ENCODE peak calls at places on chromosomes 6 and 20, in four cellular contexts. D, R, V and O are unnamed samples.

GRCh38 chr6:153092082-153093013 is 38.7 kb downstream of the RGS17 start:
- DNase-seq in D (no peak), R (no peak), V (peak), O (no peak)

GRCh38 chr6:131063028-131063763 is at the start of gene EPB41L2:
- DNase-seq in D (peak), R (peak), V (peak), O (peak)

GRCh38 chr6:8027965-8028651 is 36.1 kb downstream of the BLOC1S5 start:
- DNase-seq in D (no peak), R (no peak), V (peak), O (no peak)

GRCh38 chr6:30818426-30818841 is 65.9 kb upstream of the DDR1 start:
- DNase-seq in D (no peak), R (no peak), V (peak), O (no peak)

GRCh38 chr6:54248319-54248718 is 59.9 kb upstream of the TINAG start:
- DNase-seq in D (no peak), R (no peak), V (no peak), O (no peak)

GRCh38 chr6:164130151-164130550 is 715.6 kb downstream of the QKI start:
- DNase-seq in D (no peak), R (no peak), V (no peak), O (peak)

GRCh38 chr6:43258807-43259686 is 15.8 kb downstream of the TTBK1 start:
- DNase-seq in D (no peak), R (no peak), V (no peak), O (no peak)

GRCh38 chr20:51700809-51701285 is 67.3 kb downstream of the ATP9A start:
- DNase-seq in D (no peak), R (no peak), V (peak), O (no peak)

GRCh38 chr6:36352477-36353157 is 15.9 kb upstream of the BNIP5 start:
- DNase-seq in D (no peak), R (no peak), V (no peak), O (no peak)

GRCh38 chr6:55822815-55823214 is 52.6 kb downstream of the BMP5 start:
- DNase-seq in D (no peak), R (no peak), V (no peak), O (no peak)

GRCh38 chr6:120489941-120490340 is 844.3 kb downstream of the TBC1D32 start:
- DNase-seq in D (no peak), R (no peak), V (no peak), O (no peak)

GRCh38 chr6:30358340-30358679 is 13.4 kb downstream of the RPP21 start:
- DNase-seq in D (no peak), R (no peak), V (no peak), O (no peak)

GRCh38 chr20:57458400-57459160 is 66.4 kb downstream of the CTCFL start:
- DNase-seq in D (no peak), R (no peak), V (no peak), O (no peak)

GRCh38 chr20:53884859-53885654 is 185.3 kb downstream of the BCAS1 start:
- DNase-seq in D (no peak), R (no peak), V (peak), O (no peak)

GRCh38 chr6:43297644-43298564 is at the start of gene SLC22A7:
- DNase-seq in D (no peak), R (no peak), V (no peak), O (no peak)

GRCh38 chr6:29447670-29448069 is 8.6 kb downstream of the OR10C1 start:
- DNase-seq in D (no peak), R (no peak), V (peak), O (no peak)

GRCh38 chr6:136274062-136274461 is 15.6 kb downstream of the BCLAF1 start:
- DNase-seq in D (no peak), R (no peak), V (no peak), O (no peak)

GRCh38 chr6:29251741-29252140 is 49.8 kb upstream of the OR14J1 start:
- DNase-seq in D (no peak), R (no peak), V (no peak), O (no peak)

GRCh38 chr6:99467509-99468106 is 42.5 kb upstream of the PNISR start:
- DNase-seq in D (no peak), R (no peak), V (no peak), O (no peak)

GRCh38 chr6:113635222-113635970 is 221.7 kb upstream of the MARCKS start:
- DNase-seq in D (no peak), R (no peak), V (no peak), O (no peak)

GRCh38 chr20:2429061-2429460 is 41.5 kb downstream of the SNRPB start:
- DNase-seq in D (no peak), R (no peak), V (no peak), O (no peak)

GRCh38 chr6:43125119-43125518 is 46.0 kb upstream of the SRF start:
- DNase-seq in D (no peak), R (no peak), V (peak), O (no peak)

GRCh38 chr6:3825851-3826581 is 23.2 kb upstream of the FAM50B start:
- DNase-seq in D (no peak), R (no peak), V (peak), O (peak)

GRCh38 chr6:143125455-143125854 is 64.8 kb downstream of the AIG1 start:
- DNase-seq in D (no peak), R (no peak), V (peak), O (no peak)

GRCh38 chr6:100485268-100485667 is 20.5 kb upstream of the SIM1 start:
- DNase-seq in D (no peak), R (no peak), V (no peak), O (no peak)

GRCh38 chr20:54849741-54850140 is 374.3 kb downstream of the DOK5 start:
- DNase-seq in D (no peak), R (no peak), V (no peak), O (no peak)

GRCh38 chr6:19417713-19418112 is 419.5 kb upstream of the ID4 start:
- DNase-seq in D (no peak), R (no peak), V (peak), O (no peak)

GRCh38 chr6:2346078-2346477 is 100.7 kb upstream of the GMDS start:
- DNase-seq in D (no peak), R (no peak), V (no peak), O (no peak)

GRCh38 chr6:163820745-163821456 is 406.4 kb downstream of the QKI start:
- DNase-seq in D (no peak), R (no peak), V (no peak), O (no peak)

GRCh38 chr6:110180228-110181008 is at the start of gene CDC40:
- DNase-seq in D (peak), R (peak), V (no peak), O (peak)

DNA sequence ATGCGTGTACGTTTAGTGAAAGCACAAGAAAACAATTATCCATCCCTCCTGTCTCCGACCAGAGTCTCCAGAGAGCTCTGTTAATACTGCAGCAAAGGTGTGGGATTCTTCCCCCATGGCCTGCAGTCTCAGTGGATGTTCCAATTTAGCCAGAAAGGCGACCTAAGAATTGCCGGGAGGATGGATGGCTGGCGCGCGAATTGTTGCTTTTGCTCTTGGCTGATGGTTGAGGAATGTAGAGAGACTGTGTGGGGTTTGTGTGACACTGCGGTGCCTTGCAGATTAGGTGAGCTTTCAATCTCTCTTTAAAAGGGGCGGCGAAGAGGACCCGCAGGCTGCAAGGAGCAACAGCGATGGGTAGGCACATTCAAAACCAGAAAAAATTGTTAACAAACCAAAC is 46.1 kb downstream of the GNAS start:
- DNase-seq in D (no peak), R (no peak), V (no peak), O (no peak)
- H3K27ac ChIP-seq in D (no peak), R (no peak), V (no peak), O (peak)

GRCh38 chr6:155882527-155883333 is 427.1 kb upstream of the NOX3 start:
- DNase-seq in D (no peak), R (no peak), V (no peak), O (no peak)
- H3K27ac ChIP-seq in D (no peak), R (no peak), V (no peak), O (no peak)

DNA sequence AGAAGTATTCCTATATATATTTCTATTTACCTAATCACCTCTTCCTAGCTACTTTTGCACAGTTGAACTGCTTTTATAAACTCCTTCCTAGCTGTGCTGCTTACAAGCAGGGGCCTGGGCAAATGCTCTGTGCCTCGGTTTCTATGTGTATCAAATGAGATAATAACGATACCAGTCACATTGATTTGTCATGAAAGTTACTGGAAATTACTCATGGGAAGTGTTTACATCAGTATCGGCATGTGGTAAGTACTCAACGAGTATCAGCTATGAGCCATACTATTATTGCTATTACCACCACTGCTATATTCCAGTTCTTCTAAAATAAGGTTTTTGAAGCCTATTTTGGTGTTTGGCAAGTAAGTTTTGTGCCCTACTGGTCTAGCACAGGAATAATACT is 4.9 kb downstream of the LAMA4 start:
- DNase-seq in D (no peak), R (no peak), V (peak), O (no peak)
- H3K27ac ChIP-seq in D (no peak), R (no peak), V (peak), O (no peak)

DNA sequence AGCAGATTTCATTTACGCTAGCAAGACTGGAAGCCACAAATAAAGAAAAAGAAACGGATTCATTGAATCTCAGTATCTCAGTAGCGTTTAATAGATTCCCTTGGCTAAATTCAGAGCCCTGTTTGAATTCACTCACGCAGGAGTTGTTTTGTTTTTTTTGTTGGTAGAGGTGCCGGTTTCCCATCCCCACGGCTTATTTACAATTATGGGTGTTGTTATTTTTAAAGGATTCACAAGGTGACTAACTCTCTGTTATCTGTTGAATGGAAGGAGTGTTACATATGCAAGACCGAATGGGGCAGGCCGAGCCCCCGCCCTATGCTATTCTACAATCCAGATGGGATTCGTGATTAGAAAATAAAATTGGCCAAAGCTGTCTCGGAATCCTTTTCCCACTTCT is 2.3 kb upstream of the INSM1 start:
- DNase-seq in D (no peak), R (no peak), V (no peak), O (no peak)
- H3K27ac ChIP-seq in D (no peak), R (no peak), V (no peak), O (no peak)